ENCODE peak calls at places on chromosomes 5 and 9, in six cellular contexts. One of them, this sample, is unnamed.
A peak's percentile ranks its signal among the peaks of the same experiment; 100 is the strongest.

GRCh38 chr9:5532301-5532700 is 22.0 kb downstream of the PDCD1LG2 start:
- DNase-seq in body of pancreas: no peak
- DNase-seq in fibroblast of pulmonary artery: no peak
- DNase-seq in suprapubic skin: no peak
- DNase-seq in ovary: no peak
- DNase-seq in neural progenitor cell: no peak
- DNase-seq in this sample: no peak

GRCh38 chr9:119284118-119284517 is 85.1 kb downstream of the BRINP1 start:
- DNase-seq in fibroblast of pulmonary artery: no peak
- DNase-seq in neural progenitor cell: peak; percentile 66
- DNase-seq in suprapubic skin: no peak
- DNase-seq in ovary: no peak
- DNase-seq in body of pancreas: no peak
- DNase-seq in this sample: no peak

GRCh38 chr9:122213589-122214413 is 15.0 kb downstream of the LHX6 start:
- DNase-seq in ovary: peak; percentile 57
- DNase-seq in fibroblast of pulmonary artery: no peak
- DNase-seq in neural progenitor cell: peak; percentile 93
- DNase-seq in body of pancreas: no peak
- DNase-seq in suprapubic skin: no peak
- DNase-seq in this sample: no peak

GRCh38 chr5:28388428-28388827 is 1350.0 kb upstream of the CDH9 start:
- DNase-seq in body of pancreas: no peak
- DNase-seq in suprapubic skin: no peak
- DNase-seq in fibroblast of pulmonary artery: no peak
- DNase-seq in neural progenitor cell: no peak
- DNase-seq in ovary: no peak
- DNase-seq in this sample: no peak

GRCh38 chr9:95189230-95190098 is 128.0 kb downstream of the FANCC start:
- DNase-seq in suprapubic skin: no peak
- DNase-seq in body of pancreas: no peak
- DNase-seq in fibroblast of pulmonary artery: peak; percentile 88
- DNase-seq in neural progenitor cell: no peak
- DNase-seq in ovary: peak; percentile 55
- DNase-seq in this sample: peak; percentile 88

GRCh38 chr5:125002727-125003598 is 256.5 kb upstream of the ZNF608 start:
- DNase-seq in suprapubic skin: no peak
- DNase-seq in ovary: no peak
- DNase-seq in body of pancreas: no peak
- DNase-seq in neural progenitor cell: no peak
- DNase-seq in fibroblast of pulmonary artery: no peak
- DNase-seq in this sample: no peak

GRCh38 chr9:91071185-91071990 is 269.8 kb downstream of the SYK start:
- DNase-seq in fibroblast of pulmonary artery: peak; percentile 83
- DNase-seq in suprapubic skin: no peak
- DNase-seq in ovary: no peak
- DNase-seq in neural progenitor cell: no peak
- DNase-seq in body of pancreas: no peak
- DNase-seq in this sample: peak; percentile 74

GRCh38 chr9:111601237-111602018 is 2.0 kb upstream of the PTGR1 start:
- DNase-seq in neural progenitor cell: no peak
- DNase-seq in fibroblast of pulmonary artery: peak; percentile 74
- DNase-seq in suprapubic skin: no peak
- DNase-seq in ovary: no peak
- DNase-seq in body of pancreas: no peak
- DNase-seq in this sample: peak; percentile 80

GRCh38 chr5:169213479-169213878 is 87.5 kb downstream of the SLIT3 start:
- DNase-seq in neural progenitor cell: no peak
- DNase-seq in fibroblast of pulmonary artery: no peak
- DNase-seq in ovary: no peak
- DNase-seq in suprapubic skin: no peak
- DNase-seq in body of pancreas: no peak
- DNase-seq in this sample: no peak

GRCh38 chr5:3634061-3634460 is 38.4 kb downstream of the IRX1 start:
- DNase-seq in ovary: no peak
- DNase-seq in body of pancreas: no peak
- DNase-seq in suprapubic skin: no peak
- DNase-seq in neural progenitor cell: no peak
- DNase-seq in fibroblast of pulmonary artery: no peak
- DNase-seq in this sample: no peak

GRCh38 chr9:93955356-93956182 is 414 bp upstream of the BARX1 start:
- DNase-seq in ovary: no peak
- DNase-seq in fibroblast of pulmonary artery: no peak
- DNase-seq in neural progenitor cell: peak; percentile 82
- DNase-seq in body of pancreas: no peak
- DNase-seq in suprapubic skin: no peak
- DNase-seq in this sample: no peak

GRCh38 chr9:137319976-137320551 is 18.0 kb upstream of the NRARP start:
- DNase-seq in ovary: no peak
- DNase-seq in fibroblast of pulmonary artery: no peak
- DNase-seq in neural progenitor cell: no peak
- DNase-seq in suprapubic skin: peak; percentile 79
- DNase-seq in body of pancreas: no peak
- DNase-seq in this sample: no peak

GRCh38 chr9:117917873-117918272 is 213.7 kb downstream of the TLR4 start:
- DNase-seq in suprapubic skin: no peak
- DNase-seq in fibroblast of pulmonary artery: no peak
- DNase-seq in body of pancreas: no peak
- DNase-seq in neural progenitor cell: no peak
- DNase-seq in ovary: no peak
- DNase-seq in this sample: no peak

GRCh38 chr5:91166040-91166807 is 216.9 kb downstream of the ARRDC3 start:
- DNase-seq in ovary: no peak
- DNase-seq in fibroblast of pulmonary artery: peak; percentile 82
- DNase-seq in neural progenitor cell: no peak
- DNase-seq in suprapubic skin: no peak
- DNase-seq in body of pancreas: no peak
- DNase-seq in this sample: peak; percentile 72

GRCh38 chr9:81492710-81493447 is 196.5 kb downstream of the TLE1 start:
- DNase-seq in suprapubic skin: no peak
- DNase-seq in fibroblast of pulmonary artery: peak; percentile 93
- DNase-seq in neural progenitor cell: no peak
- DNase-seq in body of pancreas: no peak
- DNase-seq in ovary: no peak
- DNase-seq in this sample: peak; percentile 90

GRCh38 chr5:7018144-7018543 is 304.9 kb downstream of the TENT4A start:
- DNase-seq in neural progenitor cell: no peak
- DNase-seq in fibroblast of pulmonary artery: no peak
- DNase-seq in body of pancreas: no peak
- DNase-seq in suprapubic skin: no peak
- DNase-seq in ovary: no peak
- DNase-seq in this sample: no peak

GRCh38 chr5:177271113-177271512 is 32.4 kb downstream of the RAB24 start:
- DNase-seq in suprapubic skin: no peak
- DNase-seq in neural progenitor cell: no peak
- DNase-seq in fibroblast of pulmonary artery: no peak
- DNase-seq in ovary: no peak
- DNase-seq in body of pancreas: no peak
- DNase-seq in this sample: no peak

GRCh38 chr5:10248378-10249260 is 1.1 kb downstream of the ATPSCKMT start:
- DNase-seq in neural progenitor cell: peak; percentile 21
- DNase-seq in body of pancreas: no peak
- DNase-seq in ovary: peak; percentile 41
- DNase-seq in fibroblast of pulmonary artery: no peak
- DNase-seq in suprapubic skin: no peak
- DNase-seq in this sample: no peak

GRCh38 chr5:53422539-53422938 is 57.9 kb upstream of the FST start:
- DNase-seq in suprapubic skin: no peak
- DNase-seq in body of pancreas: no peak
- DNase-seq in fibroblast of pulmonary artery: peak; percentile 95
- DNase-seq in neural progenitor cell: no peak
- DNase-seq in ovary: no peak
- DNase-seq in this sample: peak; percentile 96

GRCh38 chr9:82021198-82021597 is 32.6 kb downstream of the SPATA31D1 start:
- DNase-seq in ovary: no peak
- DNase-seq in suprapubic skin: no peak
- DNase-seq in body of pancreas: peak; percentile 56
- DNase-seq in neural progenitor cell: no peak
- DNase-seq in fibroblast of pulmonary artery: peak; percentile 82
- DNase-seq in this sample: peak; percentile 97

GRCh38 chr5:130278136-130278535 is 373.9 kb downstream of the CHSY3 start:
- DNase-seq in ovary: no peak
- DNase-seq in neural progenitor cell: peak; percentile 13
- DNase-seq in suprapubic skin: no peak
- DNase-seq in fibroblast of pulmonary artery: no peak
- DNase-seq in body of pancreas: no peak
- DNase-seq in this sample: no peak

GRCh38 chr9:120464176-120464575 is 115.8 kb downstream of the CDK5RAP2 start:
- DNase-seq in body of pancreas: no peak
- DNase-seq in neural progenitor cell: no peak
- DNase-seq in suprapubic skin: no peak
- DNase-seq in ovary: no peak
- DNase-seq in fibroblast of pulmonary artery: no peak
- DNase-seq in this sample: no peak

GRCh38 chr9:99752710-99753109 is 69.0 kb upstream of the NR4A3 start:
- DNase-seq in ovary: no peak
- DNase-seq in neural progenitor cell: no peak
- DNase-seq in body of pancreas: no peak
- DNase-seq in suprapubic skin: no peak
- DNase-seq in fibroblast of pulmonary artery: peak; percentile 25
- DNase-seq in this sample: peak; percentile 85

GRCh38 chr9:99127372-99128132 is 22.6 kb downstream of the TGFBR1 start:
- DNase-seq in fibroblast of pulmonary artery: peak; percentile 50
- DNase-seq in suprapubic skin: no peak
- DNase-seq in body of pancreas: no peak
- DNase-seq in neural progenitor cell: no peak
- DNase-seq in ovary: no peak
- DNase-seq in this sample: peak; percentile 15

GRCh38 chr9:114681594-114682332 is at the start of gene TEX48:
- DNase-seq in body of pancreas: peak; percentile 48
- DNase-seq in ovary: no peak
- DNase-seq in fibroblast of pulmonary artery: peak; percentile 79
- DNase-seq in neural progenitor cell: peak; percentile 83
- DNase-seq in suprapubic skin: no peak
- DNase-seq in this sample: peak; percentile 72
- TF ChIP-seq CTCF in body of pancreas: peak; percentile 44
- TF ChIP-seq CTCF in ovary: no peak
- TF ChIP-seq CTCF in fibroblast of pulmonary artery: peak; percentile 88
- TF ChIP-seq CTCF in neural progenitor cell: peak; percentile 63
- TF ChIP-seq CTCF in suprapubic skin: peak; percentile 69
- TF ChIP-seq CTCF in this sample: peak; percentile 93

DNA sequence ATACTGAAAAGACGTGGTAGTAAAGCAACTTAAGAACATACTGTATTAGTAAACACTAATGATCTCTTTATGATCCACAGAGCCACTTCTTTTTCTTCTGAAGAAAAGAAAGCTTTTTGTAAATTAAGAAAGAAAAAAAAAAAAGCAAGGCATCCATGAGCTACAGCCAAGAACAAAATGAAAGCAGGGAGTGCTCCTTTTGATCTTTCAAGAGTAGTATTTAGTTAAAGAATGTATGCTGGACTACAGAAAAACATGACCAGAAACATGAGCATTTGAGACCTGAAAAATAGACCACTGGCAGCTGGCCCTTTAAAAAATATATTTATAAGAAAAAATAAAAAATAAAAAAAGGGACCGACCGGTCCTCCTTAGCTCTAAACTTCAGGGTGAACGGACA is 348.6 kb downstream of the GLIS3 start:
- DNase-seq in suprapubic skin: no peak
- DNase-seq in neural progenitor cell: no peak
- DNase-seq in fibroblast of pulmonary artery: peak; percentile 36
- DNase-seq in body of pancreas: no peak
- DNase-seq in ovary: no peak
- DNase-seq in this sample: peak; percentile 54
- H3K4me3 ChIP-seq in suprapubic skin: no peak overlapping the region
- H3K4me3 ChIP-seq in neural progenitor cell: no peak overlapping the region
- H3K4me3 ChIP-seq in fibroblast of pulmonary artery: peak overlapping the region; percentile 3
- H3K4me3 ChIP-seq in body of pancreas: no peak overlapping the region
- H3K4me3 ChIP-seq in ovary: no peak overlapping the region
- H3K4me3 ChIP-seq in this sample: no peak overlapping the region

GRCh38 chr5:82405166-82405565 is 127.0 kb upstream of the RPS23 start:
- DNase-seq in suprapubic skin: no peak
- DNase-seq in neural progenitor cell: no peak
- DNase-seq in fibroblast of pulmonary artery: peak; percentile 75
- DNase-seq in ovary: no peak
- DNase-seq in body of pancreas: no peak
- DNase-seq in this sample: peak; percentile 90

GRCh38 chr5:82404382-82404945 is 126.3 kb upstream of the RPS23 start:
- DNase-seq in body of pancreas: no peak
- DNase-seq in suprapubic skin: no peak
- DNase-seq in fibroblast of pulmonary artery: peak; percentile 17
- DNase-seq in neural progenitor cell: no peak
- DNase-seq in ovary: no peak
- DNase-seq in this sample: no peak

GRCh38 chr5:82405618-82406199 is 127.6 kb upstream of the RPS23 start:
- DNase-seq in ovary: no peak
- DNase-seq in body of pancreas: no peak
- DNase-seq in suprapubic skin: no peak
- DNase-seq in fibroblast of pulmonary artery: peak; percentile 99
- DNase-seq in neural progenitor cell: no peak
- DNase-seq in this sample: peak; percentile 97

GRCh38 chr5:82403724-82404123 is 125.6 kb upstream of the RPS23 start:
- DNase-seq in body of pancreas: no peak
- DNase-seq in neural progenitor cell: no peak
- DNase-seq in ovary: no peak
- DNase-seq in fibroblast of pulmonary artery: no peak
- DNase-seq in suprapubic skin: no peak
- DNase-seq in this sample: no peak

DNA sequence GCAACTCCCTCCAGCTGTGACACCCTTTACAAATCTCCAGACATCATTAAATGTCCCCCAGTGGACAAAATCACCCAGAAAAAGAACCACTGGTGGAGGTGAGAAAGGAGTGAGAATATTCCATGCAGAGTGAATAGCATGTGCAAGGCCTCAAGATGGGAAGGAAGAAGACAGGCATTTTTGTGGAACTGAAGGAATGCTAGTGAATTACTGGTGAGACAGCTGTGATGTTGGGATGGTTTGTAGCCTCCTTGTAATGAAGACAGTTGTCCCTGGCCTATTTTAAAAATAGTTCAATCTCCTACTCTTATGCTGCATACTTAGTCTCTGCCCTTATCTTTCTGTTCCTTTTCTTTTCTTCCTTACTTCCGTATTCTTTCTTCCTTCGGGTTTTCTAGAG is 124.9 kb upstream of the RPS23 start:
- DNase-seq in ovary: no peak
- DNase-seq in fibroblast of pulmonary artery: no peak
- DNase-seq in body of pancreas: no peak
- DNase-seq in suprapubic skin: no peak
- DNase-seq in neural progenitor cell: no peak
- DNase-seq in this sample: no peak
- TF ChIP-seq CTCF in ovary: no peak
- TF ChIP-seq CTCF in fibroblast of pulmonary artery: no peak
- TF ChIP-seq CTCF in body of pancreas: no peak
- TF ChIP-seq CTCF in suprapubic skin: no peak
- TF ChIP-seq CTCF in neural progenitor cell: no peak
- TF ChIP-seq CTCF in this sample: no peak

DNA sequence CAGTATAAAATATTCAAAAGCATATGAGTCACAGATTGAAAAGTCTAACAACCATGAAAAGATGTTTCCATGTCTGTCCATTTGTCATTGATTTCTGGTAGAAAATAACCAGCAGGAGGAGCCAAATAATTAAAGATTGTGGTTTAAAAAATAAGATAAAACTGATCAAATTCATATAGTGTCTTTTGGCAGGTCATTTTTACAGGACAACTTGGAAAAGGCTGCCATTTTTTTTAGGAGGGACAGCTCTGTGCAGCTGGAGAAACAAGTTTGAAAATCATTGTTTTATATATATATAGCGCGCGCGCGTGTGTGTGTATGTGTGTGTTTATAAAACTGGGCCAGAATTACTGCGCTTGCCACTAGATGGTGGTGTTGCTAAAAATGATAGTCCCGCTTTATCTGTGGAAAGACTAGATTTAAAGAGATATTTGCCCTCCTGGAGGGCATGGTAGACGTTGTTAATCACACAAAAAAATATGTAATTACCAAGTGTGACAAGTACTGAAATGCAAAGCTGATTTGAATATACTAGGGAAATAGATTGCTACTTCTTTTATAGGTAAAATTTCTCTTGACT is 1.3 kb upstream of the TRMO start:
- DNase-seq in fibroblast of pulmonary artery: peak; percentile 86
- DNase-seq in body of pancreas: peak; percentile 79
- DNase-seq in ovary: peak; percentile 75
- DNase-seq in neural progenitor cell: peak; percentile 79
- DNase-seq in suprapubic skin: peak; percentile 86
- DNase-seq in this sample: peak; percentile 80
- H3K4me3 ChIP-seq in fibroblast of pulmonary artery: peak overlapping the region; percentile 45
- H3K4me3 ChIP-seq in body of pancreas: no peak overlapping the region
- H3K4me3 ChIP-seq in ovary: no peak overlapping the region
- H3K4me3 ChIP-seq in neural progenitor cell: no peak overlapping the region
- H3K4me3 ChIP-seq in suprapubic skin: peak overlapping the region; percentile 52
- H3K4me3 ChIP-seq in this sample: peak overlapping the region; percentile 33